ENCODE peak calls at places on chromosomes 12 and 14, in four cellular contexts. H, N, K and W are unnamed samples. For H3K9me3 and H3K4me1, the result is how much of the 10 kb centered on the place peaks cover.

GRCh38 chr12:88934163-88934747 is 354.0 kb upstream of the KITLG start:
- DNase-seq in N (no peak), H (no peak), K (peak), W (no peak)

GRCh38 chr14:54566410-54567223 is at the start of gene SAMD4A:
- DNase-seq in H (peak), K (peak), N (peak), W (peak)

GRCh38 chr12:100666588-100666987 is 93.1 kb downstream of the GAS2L3 start:
- DNase-seq in H (no peak), N (no peak), K (no peak), W (no peak)

GRCh38 chr14:95309261-95310051 is 10.3 kb downstream of the CLMN start:
- DNase-seq in H (no peak), K (no peak), N (no peak), W (no peak)

GRCh38 chr12:40691913-40692616 is at the start of gene CNTN1:
- DNase-seq in N (no peak), H (peak), K (peak), W (peak)

GRCh38 chr12:131130311-131130911 is 176.7 kb downstream of the ADGRD1 start:
- DNase-seq in H (no peak), N (no peak), K (no peak), W (no peak)

GRCh38 chr12:79140711-79141110 is 276.1 kb downstream of the SYT1 start:
- DNase-seq in H (no peak), K (no peak), N (no peak), W (no peak)

GRCh38 chr12:5276327-5276880 is 155.5 kb upstream of the NTF3 start:
- DNase-seq in N (no peak), K (no peak), H (no peak), W (no peak)

GRCh38 chr12:122208073-122208820 is 4.7 kb downstream of the B3GNT4 start:
- DNase-seq in K (no peak), H (no peak), N (no peak), W (no peak)

GRCh38 chr12:79557690-79558315 is 133.0 kb downstream of the PAWR start:
- DNase-seq in N (no peak), K (no peak), H (no peak), W (no peak)

GRCh38 chr12:131274906-131275305 is 321.2 kb downstream of the ADGRD1 start:
- DNase-seq in N (no peak), H (no peak), K (no peak), W (no peak)

GRCh38 chr14:96632363-96632758 is 130.2 kb downstream of the PAPOLA start:
- DNase-seq in H (no peak), K (no peak), N (no peak), W (no peak)

GRCh38 chr12:49872781-49873181 is 29.9 kb upstream of the BCDIN3D start:
- DNase-seq in N (no peak), K (peak), H (no peak), W (peak)

GRCh38 chr14:52821805-52822250 is 30.4 kb upstream of the GNPNAT1 start:
- DNase-seq in N (no peak), H (no peak), K (no peak), W (no peak)

GRCh38 chr12:133037207-133038005 is at the start of gene ZNF84:
- DNase-seq in H (peak), N (peak), K (peak), W (peak)

GRCh38 chr12:133038310-133038709 is 1.0 kb downstream of the ZNF84 start:
- DNase-seq in K (no peak), H (no peak), N (no peak), W (no peak)
- H3K9me3 ChIP-seq in K (under half), H (under half), N (half or more), W (under half)

GRCh38 chr12:73226585-73226984 is 954.4 kb downstream of the TRHDE start:
- DNase-seq in N (no peak), K (no peak), H (no peak), W (no peak)

GRCh38 chr12:73221836-73222235 is 949.7 kb downstream of the TRHDE start:
- DNase-seq in K (no peak), H (no peak), N (no peak), W (no peak)

GRCh38 chr12:73221398-73221797 is 949.2 kb downstream of the TRHDE start:
- DNase-seq in N (no peak), K (no peak), H (no peak), W (no peak)

GRCh38 chr12:73225941-73226340 is 953.8 kb downstream of the TRHDE start:
- DNase-seq in N (no peak), K (no peak), H (no peak), W (no peak)

GRCh38 chr12:73225371-73225937 is 953.3 kb downstream of the TRHDE start:
- DNase-seq in N (no peak), K (no peak), H (no peak), W (no peak)
- H3K4me3 ChIP-seq in N (no peak), K (no peak), H (no peak), W (no peak)

DNA sequence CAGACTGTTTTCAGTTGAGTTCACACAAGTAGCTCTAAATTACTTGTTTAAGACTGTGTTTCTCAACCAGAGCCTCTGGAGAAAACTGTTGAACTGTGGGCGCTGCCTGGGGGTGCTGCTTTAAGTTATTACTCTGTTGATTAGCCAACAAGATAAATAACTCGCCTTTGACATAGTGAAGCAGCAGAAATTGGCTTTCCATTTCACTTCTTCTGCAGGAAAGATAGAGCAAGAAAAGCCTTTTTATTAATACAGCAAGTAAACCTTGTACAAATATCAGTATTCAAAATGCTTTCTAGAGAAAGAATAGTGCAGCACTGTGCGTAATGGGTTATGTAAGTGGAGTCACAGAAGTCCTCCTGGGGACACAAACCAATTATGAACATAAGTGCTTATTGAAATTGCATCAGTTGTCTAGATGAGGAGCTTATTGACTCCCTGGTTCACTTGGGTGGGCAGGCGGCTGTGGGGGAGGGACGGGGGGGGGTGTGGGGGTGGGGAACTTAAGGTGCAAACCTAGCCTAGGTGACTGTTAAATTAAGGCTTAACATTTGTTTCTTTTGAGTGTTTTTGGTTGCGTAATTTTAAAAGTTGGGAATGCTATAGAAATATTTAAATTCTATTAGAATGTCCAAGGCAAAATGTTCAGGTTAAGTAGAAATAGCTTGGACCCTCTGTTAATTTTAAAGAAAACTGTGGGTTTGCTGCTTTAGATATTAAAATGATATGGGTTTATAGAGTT is 6.3 kb downstream of the FRS2 start:
- DNase-seq in H (no peak), K (peak), N (no peak), W (no peak)
- H3K4me1 ChIP-seq in H (under half), K (under half), N (under half), W (under half)

GRCh38 chr12:34341362-34341733 is 319.1 kb downstream of the ALG10 start:
- DNase-seq in K (no peak), H (no peak), N (no peak), W (no peak)
- H3K9me3 ChIP-seq in K (under half), H (under half), N (half or more), W (under half)

GRCh38 chr14:75824328-75824727 is 157.5 kb downstream of the TGFB3 start:
- DNase-seq in H (no peak), N (no peak), K (peak), W (no peak)

GRCh38 chr14:75821828-75822521 is 159.8 kb downstream of the TGFB3 start:
- DNase-seq in N (no peak), K (peak), H (no peak), W (no peak)

GRCh38 chr14:75820761-75821160 is 159.7 kb downstream of the TTLL5 start:
- DNase-seq in H (no peak), N (no peak), K (no peak), W (no peak)

GRCh38 chr14:75823334-75823733 is 158.5 kb downstream of the TGFB3 start:
- DNase-seq in K (no peak), H (peak), N (no peak), W (no peak)

DNA sequence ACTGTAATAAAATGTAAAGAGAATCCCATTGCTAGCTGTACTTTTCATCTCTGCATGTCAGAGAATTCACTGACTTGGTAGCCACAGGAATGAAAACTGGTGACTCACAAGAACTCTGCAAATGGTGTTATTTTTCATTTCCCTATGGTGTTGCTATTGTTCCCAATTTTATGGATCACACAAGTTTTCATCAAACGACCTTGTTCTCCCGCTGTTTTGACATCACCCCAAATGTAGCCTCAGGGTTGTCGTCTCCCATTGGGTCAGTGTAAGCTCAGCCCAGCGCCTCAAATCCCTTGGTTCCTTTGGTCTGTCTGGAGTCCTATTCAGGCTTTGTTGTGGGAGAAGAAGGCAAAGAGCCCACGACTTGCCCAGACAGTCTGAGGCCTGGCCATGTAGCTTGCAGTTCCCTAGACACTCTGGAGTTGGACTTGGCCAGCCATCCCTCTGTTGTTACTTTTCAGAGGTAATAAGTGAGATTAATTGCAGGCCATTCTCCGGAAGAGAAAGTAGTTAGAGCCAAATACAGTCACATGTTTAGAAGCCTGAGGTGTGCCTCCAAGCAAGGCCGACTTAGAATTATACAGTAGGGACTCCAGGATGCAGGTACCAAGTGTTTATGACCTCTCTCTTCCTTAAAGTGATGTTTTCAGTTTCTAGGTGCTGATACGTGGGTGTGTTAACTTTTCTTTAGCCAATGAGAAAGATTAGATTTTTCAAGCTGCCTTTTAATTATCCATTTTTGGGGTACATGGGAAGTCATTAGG is 159.1 kb downstream of the TGFB3 start:
- DNase-seq in K (peak), H (no peak), N (no peak), W (no peak)
- H3K4me3 ChIP-seq in K (no peak), H (no peak), N (no peak), W (no peak)

GRCh38 chr12:48419409-48419935 is 52.9 kb upstream of the ANP32D start:
- DNase-seq in H (no peak), K (no peak), N (no peak), W (no peak)
- H3K4me1 ChIP-seq in H (under half), K (under half), N (under half), W (under half)

DNA sequence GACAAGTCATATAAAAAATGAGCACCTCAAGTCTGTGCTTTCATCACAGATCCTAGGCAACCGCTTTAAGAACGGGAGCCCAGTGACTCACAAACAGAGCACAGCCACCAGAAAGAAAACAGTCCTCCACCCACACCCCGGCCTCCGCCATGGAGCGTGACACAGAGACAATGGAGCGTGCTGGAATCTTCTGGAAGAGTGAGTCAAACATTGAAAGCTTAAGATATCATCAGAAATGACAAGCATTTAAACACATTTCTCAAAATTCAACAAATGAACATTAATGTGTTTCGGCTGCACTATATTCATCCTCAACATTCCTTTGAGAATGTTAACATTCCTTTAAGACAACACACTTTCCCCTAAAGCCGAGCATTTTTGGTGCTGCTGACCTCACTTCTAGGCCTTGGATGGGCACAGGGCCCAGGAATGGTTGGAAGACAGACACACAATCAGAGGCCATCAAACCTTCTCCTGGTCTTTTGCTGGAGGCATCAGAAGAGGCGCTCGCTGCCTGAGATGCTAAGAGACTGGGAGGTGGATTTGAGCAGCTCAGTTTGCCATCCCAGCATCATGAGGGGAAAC is 23.6 kb upstream of the TMEM132D start:
- DNase-seq in H (no peak), N (no peak), K (no peak), W (no peak)
- H3K9me3 ChIP-seq in H (under half), N (under half), K (under half), W (under half)

DNA sequence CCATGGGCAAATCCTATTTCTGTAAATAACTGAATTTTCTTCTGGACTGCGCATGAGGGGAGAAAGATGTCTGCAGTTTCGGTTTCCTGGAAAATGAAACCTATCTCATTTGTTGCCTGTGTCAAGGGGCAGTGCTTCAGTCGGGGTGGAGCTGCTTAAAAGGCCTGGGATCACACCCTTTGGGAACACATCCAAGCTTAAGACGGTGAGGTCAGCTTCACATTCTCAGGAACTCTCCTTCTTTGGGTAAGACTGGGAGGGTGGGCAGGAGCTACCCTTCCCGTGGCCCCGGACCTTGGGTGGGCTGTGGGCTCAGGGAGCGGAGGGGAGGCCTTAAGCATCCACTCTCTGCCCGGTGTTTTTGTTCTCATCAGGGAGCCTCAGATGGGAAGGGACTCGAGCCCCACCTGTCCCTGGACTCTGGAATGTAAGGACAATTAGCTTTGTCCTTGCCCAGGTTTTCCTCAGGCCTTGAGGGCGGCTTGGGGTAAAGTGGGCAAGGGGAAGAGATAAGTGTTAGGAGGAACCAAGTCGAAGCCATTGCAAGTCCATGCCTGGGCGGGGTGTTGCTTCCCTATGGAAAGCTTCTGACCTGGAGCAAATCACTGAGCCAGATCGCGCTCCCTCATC is at the start of gene IFI27:
- DNase-seq in N (no peak), H (peak), K (peak), W (peak)
- H3K4me3 ChIP-seq in N (peak), H (peak), K (no peak), W (peak)

DNA sequence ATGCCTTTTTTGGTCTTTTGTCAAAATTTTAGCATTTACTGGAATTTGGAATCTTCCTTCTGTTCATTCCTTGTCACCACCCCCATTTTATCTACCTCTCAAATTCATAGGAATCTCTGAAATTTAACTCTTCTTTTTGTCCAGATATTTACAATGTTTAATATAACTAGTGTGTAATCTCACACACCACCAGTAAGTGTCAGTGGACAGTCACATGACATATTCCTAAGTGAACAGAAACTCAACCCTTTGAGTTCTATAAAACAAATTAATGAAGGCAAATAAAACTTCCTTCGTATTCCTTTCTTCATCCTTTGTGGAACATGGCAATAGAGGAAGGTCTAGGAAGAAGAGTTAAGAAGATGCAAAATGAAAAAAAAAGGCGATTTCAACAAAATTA is 26.6 kb downstream of the ATF7 start:
- DNase-seq in N (no peak), H (no peak), K (no peak), W (no peak)
- H3K4me1 ChIP-seq in N (under half), H (under half), K (under half), W (under half)